ENCODE peak calls at places on chromosomes 11 and 22, in four cellular contexts. W, B, C and J are unnamed samples.

GRCh38 chr11:115391162-115391561 is 113.1 kb downstream of the CADM1 start:
- DNase-seq in W (no peak), B (no peak), C (no peak), J (no peak)

GRCh38 chr11:61380914-61381313 is 11.5 kb upstream of the TMEM216 start:
- DNase-seq in W (no peak), B (no peak), C (no peak), J (no peak)

GRCh38 chr11:82547163-82547560 is 186.5 kb downstream of the FAM181B start:
- DNase-seq in W (no peak), B (no peak), C (no peak), J (no peak)

GRCh38 chr11:68509105-68509504 is 48.6 kb downstream of the PPP6R3 start:
- DNase-seq in W (no peak), B (no peak), C (no peak), J (no peak)

GRCh38 chr11:93407777-93408401 is 77.3 kb downstream of the DEUP1 start:
- DNase-seq in W (no peak), B (no peak), C (no peak), J (no peak)

GRCh38 chr11:3136542-3137455 is 28.3 kb downstream of the OSBPL5 start:
- DNase-seq in W (no peak), B (no peak), C (no peak), J (no peak)

GRCh38 chr11:74532496-74533246 is 39.1 kb upstream of the LIPT2 start:
- DNase-seq in W (no peak), B (no peak), C (no peak), J (no peak)

GRCh38 chr22:19607198-19608113 is 83.2 kb upstream of the CLDN5 start:
- DNase-seq in W (peak; percentile 57), B (no peak), C (no peak), J (peak; percentile 7)

GRCh38 chr22:38347181-38347943 is 30.1 kb upstream of the CSNK1E start:
- DNase-seq in W (no peak), B (no peak), C (no peak), J (no peak)

GRCh38 chr22:17597217-17597616 is 31.3 kb downstream of the ATP6V1E1 start:
- DNase-seq in W (no peak), B (no peak), C (no peak), J (no peak)